ENCODE peak calls at places on chromosome 11, in six cellular contexts. X is MM.1S, R is GM12865, A is iPS DF 6.9, G is kidney, K is upper lobe of right lung. E is an unnamed sample.

GRCh38 chr11:87778341-87778740 is 396.9 kb downstream of the RAB38 start:
- DNase-seq in A (no peak), X (no peak), K (no peak), R (no peak), G (no peak), E (no peak)

GRCh38 chr11:88813233-88813915 is 252.4 kb downstream of the GRM5 start:
- DNase-seq in K (no peak), G (no peak), A (no peak), R (peak; percentile 29), X (peak; percentile 22), E (no peak)

GRCh38 chr11:113796663-113797259 is 17.2 kb downstream of the CLDN25 start:
- DNase-seq in X (peak; percentile 25), G (no peak), R (peak; percentile 33), K (no peak), A (no peak), E (no peak)

GRCh38 chr11:73387594-73388021 is 11.4 kb downstream of the RELT start:
- DNase-seq in R (no peak), X (no peak), A (no peak), G (no peak), K (no peak), E (peak; percentile 25)

GRCh38 chr11:2904153-2905052 is 18.8 kb upstream of the CDKN1C start:
- DNase-seq in R (no peak), X (no peak), G (no peak), A (no peak), K (no peak), E (no peak)

GRCh38 chr11:58495906-58496305 is 12.0 kb downstream of the OR5B21 start:
- DNase-seq in K (no peak), R (peak; percentile 18), A (no peak), X (peak; percentile 11), G (no peak), E (no peak)

GRCh38 chr11:76648929-76649328 is 21.6 kb downstream of the LRRC32 start:
- DNase-seq in R (no peak), G (no peak), K (no peak), A (no peak), X (no peak), E (no peak)

GRCh38 chr11:7892751-7893356 is 38.2 kb downstream of the OR10A6 start:
- DNase-seq in R (peak; percentile 62), X (peak; percentile 63), G (no peak), A (no peak), K (no peak), E (no peak)

GRCh38 chr11:130118636-130119387 is 40.8 kb upstream of the ST14 start:
- DNase-seq in G (no peak), K (no peak), X (peak; percentile 52), A (no peak), R (peak; percentile 52), E (no peak)

GRCh38 chr11:77087723-77088225 is 14.9 kb upstream of the OMP start:
- DNase-seq in K (peak; percentile 36), A (no peak), G (peak; percentile 29), R (no peak), X (no peak), E (no peak)

GRCh38 chr11:73210916-73211667 is 7.0 kb upstream of the P2RY2 start:
- DNase-seq in G (no peak), X (no peak), K (peak; percentile 28), A (no peak), R (no peak), E (no peak)

GRCh38 chr11:106132582-106133354 is 55.3 kb downstream of the AASDHPPT start:
- DNase-seq in K (no peak), X (no peak), R (no peak), G (no peak), A (no peak), E (no peak)

GRCh38 chr11:116162541-116163230 is 610.1 kb downstream of the BUD13 start:
- DNase-seq in A (no peak), R (no peak), K (no peak), G (no peak), X (no peak), E (no peak)

GRCh38 chr11:124623861-124624525 is 1.3 kb downstream of the TBRG1 start:
- DNase-seq in K (no peak), G (no peak), X (no peak), A (no peak), R (no peak), E (no peak)

GRCh38 chr11:61480936-61481335 is 27.6 kb upstream of the LRRC10B start:
- DNase-seq in A (peak; percentile 73), G (no peak), K (no peak), R (peak; percentile 14), X (no peak), E (no peak)

GRCh38 chr11:31500560-31500959 is 8.9 kb downstream of the IMMP1L start:
- DNase-seq in X (no peak), G (no peak), R (no peak), K (no peak), A (no peak), E (no peak)

GRCh38 chr11:44865866-44866272 is 84.8 kb downstream of the TP53I11 start:
- DNase-seq in K (no peak), X (no peak), A (no peak), G (peak; percentile 55), R (no peak), E (peak; percentile 53)

GRCh38 chr11:89495951-89496350 is 4.8 kb upstream of the NOX4 start:
- DNase-seq in K (no peak), R (no peak), A (no peak), G (no peak), X (no peak), E (no peak)

GRCh38 chr11:63999349-64000025 is 13.2 kb downstream of the OTUB1 start:
- DNase-seq in X (no peak), R (peak; percentile 51), G (peak; percentile 93), A (no peak), K (no peak), E (no peak)

GRCh38 chr11:60389279-60389910 is 6.9 kb upstream of the MS4A14 start:
- DNase-seq in K (no peak), R (peak; percentile 82), G (no peak), X (no peak), A (no peak), E (no peak)

GRCh38 chr11:96309001-96309642 is 33.9 kb downstream of the MAML2 start:
- DNase-seq in A (no peak), R (no peak), X (no peak), G (no peak), K (no peak), E (no peak)

GRCh38 chr11:56783448-56784041 is 35.0 kb upstream of the OR9G4 start:
- DNase-seq in G (no peak), K (no peak), R (peak; percentile 69), A (peak; percentile 25), X (peak; percentile 65), E (no peak)

GRCh38 chr11:64053699-64054098 is 18.0 kb downstream of the FLRT1 start:
- DNase-seq in R (no peak), A (peak; percentile 54), G (no peak), K (no peak), X (no peak), E (no peak)

GRCh38 chr11:9313648-9314290 is 624 bp downstream of the TMEM41B start:
- DNase-seq in R (peak; percentile 48), A (no peak), K (no peak), G (no peak), X (peak; percentile 27), E (no peak)

GRCh38 chr11:116472661-116473060 is 300.1 kb downstream of the BUD13 start:
- DNase-seq in A (no peak), R (no peak), K (no peak), X (no peak), G (no peak), E (no peak)

GRCh38 chr11:17389957-17390649 is 1.6 kb upstream of the KCNJ11 start:
- DNase-seq in R (no peak), A (no peak), G (no peak), X (no peak), K (no peak), E (no peak)
- H3K4me3 ChIP-seq in R (no peak overlapping the region), A (no peak overlapping the region), G (peak overlapping the region; percentile 58), X (peak overlapping the region; percentile 62), K (peak overlapping the region; percentile 48), E (no peak overlapping the region)

GRCh38 chr11:67732045-67732787 is 57.8 kb upstream of the ALDH3B2 start:
- DNase-seq in K (no peak), A (no peak), G (no peak), X (no peak), R (no peak), E (no peak)
- H3K4me3 ChIP-seq in K (no peak overlapping the region), A (peak overlapping the region; percentile 14), G (no peak overlapping the region), X (no peak overlapping the region), R (no peak overlapping the region), E (no peak overlapping the region)

DNA sequence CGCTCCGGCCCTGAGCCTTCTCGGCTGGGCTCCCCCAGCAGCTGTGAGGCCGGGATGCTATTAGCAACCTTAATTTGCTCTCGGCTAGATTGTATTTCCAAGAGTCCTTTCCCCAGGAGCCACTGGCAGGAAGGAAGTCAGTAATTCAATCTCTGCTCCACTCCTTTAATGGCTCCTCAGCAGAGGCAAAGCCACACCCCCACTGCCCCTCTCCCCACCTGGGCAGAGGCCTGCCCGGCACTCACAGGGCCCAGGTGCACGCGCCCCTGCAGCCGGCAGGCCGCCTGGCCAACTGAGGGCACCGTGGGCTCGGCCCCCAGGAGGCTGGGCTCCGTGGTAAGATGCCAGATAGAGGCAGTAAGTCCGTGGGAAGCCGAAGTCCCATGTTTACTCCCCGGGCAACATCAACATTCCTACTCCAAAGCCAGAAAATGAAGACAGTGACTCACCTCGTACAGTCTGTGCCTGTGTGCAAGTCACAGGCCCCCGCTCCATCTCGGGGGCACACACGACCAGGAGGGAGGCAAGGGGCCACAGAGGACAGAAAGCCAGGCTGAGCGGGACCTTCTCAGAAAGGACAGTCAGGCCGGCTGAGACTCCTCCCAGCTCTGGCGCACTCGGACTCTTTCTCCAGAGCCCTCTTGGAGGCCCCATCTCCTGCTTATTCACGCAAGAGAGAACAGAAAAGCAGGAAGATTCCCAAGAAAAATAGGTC is 5.1 kb downstream of the IGSF9B start:
- DNase-seq in R (no peak), A (no peak), G (no peak), K (no peak), X (no peak), E (no peak)
- H3K4me3 ChIP-seq in R (no peak overlapping the region), A (no peak overlapping the region), G (no peak overlapping the region), K (no peak overlapping the region), X (no peak overlapping the region), E (peak overlapping the region; percentile 79)

GRCh38 chr11:69371731-69372588 is 78.0 kb downstream of the MYEOV start:
- DNase-seq in X (no peak), K (peak; percentile 23), G (no peak), R (no peak), A (no peak), E (no peak)

GRCh38 chr11:69369210-69369609 is 75.3 kb downstream of the MYEOV start:
- DNase-seq in G (no peak), X (no peak), A (no peak), K (no peak), R (no peak), E (no peak)

GRCh38 chr11:69370984-69371709 is 77.2 kb downstream of the MYEOV start:
- DNase-seq in X (no peak), A (no peak), K (peak; percentile 23), G (no peak), R (no peak), E (peak; percentile 15)

GRCh38 chr11:69368119-69368880 is 74.3 kb downstream of the MYEOV start:
- DNase-seq in A (no peak), R (no peak), K (no peak), X (no peak), G (no peak), E (peak; percentile 28)

DNA sequence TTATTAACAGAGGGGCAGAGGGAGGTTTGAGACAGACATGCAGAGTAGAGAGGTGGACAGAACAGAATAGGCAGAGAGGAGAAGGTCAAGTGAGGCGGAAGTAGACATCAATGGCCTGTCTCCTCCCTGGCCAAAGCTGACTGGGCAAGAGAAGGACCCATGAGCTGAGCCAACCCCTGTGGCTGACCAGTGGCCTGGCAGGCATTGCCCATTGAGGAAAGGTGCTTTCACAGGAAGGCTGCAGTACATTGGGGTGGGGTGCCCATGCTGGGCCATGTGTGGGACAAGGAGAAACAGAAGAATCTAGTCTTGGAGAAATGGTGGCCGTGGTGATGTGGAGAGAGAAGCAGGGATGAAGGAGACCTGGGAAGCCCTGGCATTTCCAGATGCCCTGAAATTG is 76.0 kb downstream of the MYEOV start:
- DNase-seq in R (no peak), G (no peak), A (no peak), K (no peak), X (no peak), E (no peak)
- H3K4me3 ChIP-seq in R (no peak overlapping the region), G (no peak overlapping the region), A (no peak overlapping the region), K (no peak overlapping the region), X (no peak overlapping the region), E (no peak overlapping the region)

E was measured in dorsolateral prefrontal cortex.